ENCODE peak calls at places on chromosome 5, in nine cellular contexts. A, Z, Y, F, U, H, T, Q and B are unnamed samples.

GRCh38 chr5:55897206-55897894 is 46.2 kb downstream of the IL31RA start:
- DNase-seq in A (no peak), Z (no peak), Y (no peak), F (no peak), U (no peak), H (no peak), T (no peak), Q (no peak), B (no peak)

GRCh38 chr5:78908173-78908901 is 76.8 kb downstream of the ARSB start:
- DNase-seq in A (no peak), Z (no peak), Y (no peak), F (peak), U (no peak), H (peak), T (peak), Q (peak), B (peak)

GRCh38 chr5:133544346-133544745 is 68.0 kb downstream of the FSTL4 start:
- DNase-seq in A (no peak), Z (peak), Y (no peak), F (no peak), U (no peak), H (no peak), T (no peak), Q (no peak), B (no peak)

GRCh38 chr5:60585618-60586017 is 114.3 kb downstream of the DEPDC1B start:
- DNase-seq in A (no peak), Z (no peak), Y (no peak), F (no peak), U (no peak), H (no peak), T (no peak), Q (no peak), B (no peak)

GRCh38 chr5:179901915-179902762 is 5.6 kb downstream of the TBC1D9B start:
- DNase-seq in A (no peak), Z (no peak), Y (no peak), F (no peak), U (no peak), H (no peak), T (no peak), Q (no peak), B (no peak)

GRCh38 chr5:172740483-172741205 is 30.4 kb downstream of the DUSP1 start:
- DNase-seq in A (no peak), Z (no peak), Y (no peak), F (peak), U (no peak), H (peak), T (peak), Q (no peak), B (peak)

GRCh38 chr5:90353254-90353653 is 56.3 kb downstream of the CETN3 start:
- DNase-seq in A (no peak), Z (no peak), Y (no peak), F (no peak), U (no peak), H (no peak), T (no peak), Q (no peak), B (no peak)

GRCh38 chr5:16671208-16671607 is 54.4 kb upstream of the RETREG1 start:
- DNase-seq in A (no peak), Z (no peak), Y (no peak), F (no peak), U (no peak), H (no peak), T (no peak), Q (no peak), B (no peak)

GRCh38 chr5:80711938-80712337 is 57.2 kb upstream of the DHFR start:
- DNase-seq in A (no peak), Z (no peak), Y (no peak), F (peak), U (no peak), H (no peak), T (peak), Q (peak), B (no peak)

GRCh38 chr5:170443624-170444023 is 54.5 kb upstream of the KCNMB1 start:
- DNase-seq in A (no peak), Z (no peak), Y (no peak), F (no peak), U (no peak), H (no peak), T (no peak), Q (no peak), B (no peak)

GRCh38 chr5:10808347-10809212 is 47.5 kb upstream of the DAP start:
- DNase-seq in A (no peak), Z (no peak), Y (no peak), F (no peak), U (no peak), H (no peak), T (no peak), Q (no peak), B (no peak)

GRCh38 chr5:400282-401215 is 42.4 kb upstream of the EXOC3 start:
- DNase-seq in A (no peak), Z (no peak), Y (no peak), F (no peak), U (no peak), H (peak), T (peak), Q (no peak), B (peak)

GRCh38 chr5:88248094-88248493 is 20.6 kb downstream of the TMEM161B start:
- DNase-seq in A (no peak), Z (no peak), Y (no peak), F (no peak), U (no peak), H (no peak), T (no peak), Q (no peak), B (no peak)

GRCh38 chr5:56479701-56480304 is 246.7 kb upstream of the ANKRD55 start:
- DNase-seq in A (no peak), Z (no peak), Y (peak), F (no peak), U (peak), H (no peak), T (peak), Q (no peak), B (no peak)

GRCh38 chr5:181187500-181188213 is 17.3 kb downstream of the TRIM7 start:
- DNase-seq in A (no peak), Z (peak), Y (no peak), F (no peak), U (peak), H (no peak), T (peak), Q (peak), B (peak)

GRCh38 chr5:119067338-119067737 is 3.5 kb upstream of the DMXL1 start:
- DNase-seq in A (no peak), Z (no peak), Y (no peak), F (no peak), U (no peak), H (no peak), T (no peak), Q (no peak), B (no peak)